ENCODE peak calls at places on chromosomes 16 and 17, in eight cellular contexts. X is stimulated activated effector memory CD8-positive, alpha-beta T cell treated with anti-CD3 and anti-CD28 coated beads, Interleukin-12 subunit alpha, Interleukin-12 subunit beta, amount 100 ng/mL, for 72 hours; Q is activated CD4-positive, alpha-beta T cell treated with anti-CD3 and anti-CD28 coated beads, Interleukin-2, amount 50 U/mL, for 1 hour; K is left kidney; S is CD14-positive monocyte; D is NCI-H774; T is Daoy; N is pancreas. B is an unnamed sample.

GRCh38 chr16:35631261-35631945 is 2172.0 kb downstream of the TP53TG3F start:
- DNase-seq in K (no peak), S (no peak), Q (no peak), T (no peak), D (no peak), X (no peak), N (no peak), B (no peak)

GRCh38 chr16:12545792-12546342 is 257.8 kb downstream of the CPPED1 start:
- DNase-seq in D (no peak), X (no peak), N (no peak), T (no peak), Q (no peak), K (no peak), S (no peak), B (no peak)

GRCh38 chr17:28379814-28380571 is 8.5 kb downstream of the SARM1 start:
- DNase-seq in N (no peak), D (no peak), Q (no peak), T (peak), K (no peak), S (no peak), X (no peak), B (no peak)

GRCh38 chr16:11796227-11797165 is 562 bp downstream of the ZC3H7A start:
- DNase-seq in K (peak), N (peak), X (peak), T (peak), S (peak), D (no peak), Q (peak), B (peak)

GRCh38 chr16:2692251-2692947 is 10.1 kb downstream of the KCTD5 start:
- DNase-seq in K (no peak), T (no peak), S (no peak), D (no peak), Q (no peak), X (no peak), N (no peak), B (no peak)

GRCh38 chr17:38749222-38750043 is 1.3 kb upstream of the PCGF2 start:
- DNase-seq in T (peak), Q (no peak), N (peak), X (no peak), K (peak), D (peak), S (no peak), B (peak)

GRCh38 chr17:69142473-69142802 is 743 bp upstream of the ABCA6 start:
- DNase-seq in K (no peak), T (no peak), S (no peak), X (no peak), Q (no peak), N (no peak), D (no peak), B (no peak)

GRCh38 chr16:75471723-75472634 is 7.5 kb upstream of the TMEM170A start:
- DNase-seq in X (no peak), N (peak), Q (peak), D (peak), S (no peak), T (peak), K (peak), B (peak)

GRCh38 chr16:24418729-24419128 is 120.6 kb upstream of the RBBP6 start:
- DNase-seq in D (no peak), Q (no peak), N (no peak), S (no peak), T (no peak), K (no peak), X (no peak), B (no peak)

GRCh38 chr17:53336281-53336680 is 486.4 kb upstream of the KIF2B start:
- DNase-seq in T (no peak), S (no peak), D (no peak), N (no peak), X (no peak), Q (no peak), K (no peak), B (no peak)

GRCh38 chr17:82331345-82331939 is 2.1 kb downstream of the SECTM1 start:
- DNase-seq in T (no peak), Q (no peak), X (no peak), N (no peak), S (no peak), K (no peak), D (no peak), B (no peak)

GRCh38 chr16:1770328-1771071 is 843 bp downstream of the NME3 start:
- DNase-seq in Q (peak), T (peak), N (peak), K (peak), D (no peak), X (no peak), S (no peak), B (peak)

GRCh38 chr17:33964344-33964979 is 290.6 kb upstream of the CCL2 start:
- DNase-seq in Q (no peak), N (no peak), D (peak), X (no peak), S (no peak), K (no peak), T (no peak), B (no peak)

GRCh38 chr17:14833201-14833773 is 431.8 kb downstream of the PMP22 start:
- DNase-seq in N (no peak), Q (no peak), X (no peak), S (no peak), T (peak), K (peak), D (no peak), B (no peak)

GRCh38 chr17:7156342-7156940 is 22.7 kb downstream of the ASGR1 start:
- DNase-seq in Q (no peak), T (no peak), X (no peak), S (peak), N (no peak), K (no peak), D (no peak), B (no peak)

GRCh38 chr17:48636177-48637018 is 10.2 kb upstream of the HOXB9 start:
- DNase-seq in D (peak), N (peak), S (peak), X (peak), Q (peak), K (peak), T (peak), B (peak)

GRCh38 chr17:74521701-74522201 is 9.5 kb downstream of the CD300LB start:
- DNase-seq in S (peak), D (no peak), T (no peak), X (no peak), Q (no peak), K (no peak), N (no peak), B (peak)

GRCh38 chr16:28181557-28181914 is 30.2 kb downstream of the XPO6 start:
- DNase-seq in X (no peak), N (peak), Q (no peak), T (peak), K (no peak), S (no peak), D (no peak), B (peak)

GRCh38 chr17:28963841-28964240 is 12.5 kb upstream of the PHF12 start:
- DNase-seq in D (no peak), X (no peak), T (no peak), S (no peak), K (no peak), Q (no peak), N (no peak), B (no peak)

GRCh38 chr17:77963441-77963840 is 4.9 kb downstream of the TNRC6C start:
- DNase-seq in X (no peak), S (no peak), T (peak), D (peak), Q (peak), K (peak), N (peak), B (peak)

GRCh38 chr17:17417718-17418151 is 59.1 kb upstream of the MED9 start:
- DNase-seq in K (no peak), Q (no peak), N (no peak), S (no peak), X (no peak), D (no peak), T (no peak), B (no peak)

GRCh38 chr17:32936894-32937500 is 9.0 kb downstream of the TMEM98 start:
- DNase-seq in D (peak), T (peak), N (peak), Q (peak), K (peak), X (peak), S (no peak), B (peak)

GRCh38 chr17:1584167-1584566 is 21.6 kb upstream of the PITPNA start:
- DNase-seq in T (no peak), K (no peak), S (no peak), N (no peak), X (no peak), Q (no peak), D (no peak), B (no peak)

GRCh38 chr16:73095885-73096341 is 48.0 kb upstream of the ZFHX3 start:
- DNase-seq in S (no peak), X (no peak), N (no peak), T (peak), D (no peak), K (peak), Q (no peak), B (no peak)

GRCh38 chr16:78684040-78684611 is 584.7 kb downstream of the WWOX start:
- DNase-seq in N (no peak), T (peak), S (no peak), Q (no peak), D (no peak), X (no peak), K (no peak), B (peak)

GRCh38 chr17:80649672-80650338 is 105.2 kb downstream of the RPTOR start:
- DNase-seq in K (peak), D (no peak), N (no peak), T (peak), X (peak), S (no peak), Q (peak), B (peak)

GRCh38 chr16:11320170-11320569 is 25.1 kb upstream of the RMI2 start:
- DNase-seq in X (no peak), K (no peak), Q (no peak), S (no peak), N (no peak), D (peak), T (no peak), B (no peak)

GRCh38 chr17:14197582-14197981 is 39.1 kb downstream of the CDRT15 start:
- DNase-seq in S (no peak), Q (peak), D (no peak), K (no peak), T (no peak), X (peak), N (no peak), B (peak)

GRCh38 chr17:72121164-72122001 is 563 bp downstream of the SOX9 start:
- DNase-seq in N (peak), Q (no peak), D (peak), K (peak), X (no peak), S (no peak), T (peak), B (peak)

GRCh38 chr16:66521951-66522771 is 27.8 kb downstream of the TK2 start:
- DNase-seq in N (peak), T (peak), X (peak), Q (peak), K (no peak), S (peak), D (no peak), B (peak)

GRCh38 chr17:59878624-59879023 is 14.1 kb downstream of the TUBD1 start:
- DNase-seq in S (no peak), K (no peak), N (no peak), Q (no peak), X (no peak), D (no peak), T (no peak), B (no peak)